ENCODE peak calls at places on chromosomes 2 and 18, in seven cellular contexts. One of them, this sample, is unnamed.
A peak's percentile ranks its signal among the peaks of the same experiment; 100 is the strongest.

GRCh38 chr2:223026357-223027110 is 25.5 kb upstream of the KCNE4 start:
- DNase-seq in H54: no peak
- DNase-seq in activated naive CD8-positive, alpha-beta T cell treated with anti-CD3 and anti-CD28 coated beads, Interleukin-2, amount 50 U/mL, for 24 hours: no peak
- DNase-seq in lung: no peak
- DNase-seq in Calu3: no peak
- DNase-seq in stimulated activated CD4-positive, alpha-beta T cell treated with anti-CD3 and anti-CD28 coated beads, Interleukin-2, amount 100 ng/mL, for 48 hours: no peak
- DNase-seq in NCI-H345: peak; percentile 71
- DNase-seq in this sample: no peak

GRCh38 chr2:70932631-70933230 is 3.0 kb upstream of the ATP6V1B1 start:
- DNase-seq in activated naive CD8-positive, alpha-beta T cell treated with anti-CD3 and anti-CD28 coated beads, Interleukin-2, amount 50 U/mL, for 24 hours: no peak
- DNase-seq in H54: no peak
- DNase-seq in lung: peak; percentile 25
- DNase-seq in Calu3: no peak
- DNase-seq in NCI-H345: no peak
- DNase-seq in stimulated activated CD4-positive, alpha-beta T cell treated with anti-CD3 and anti-CD28 coated beads, Interleukin-2, amount 100 ng/mL, for 48 hours: no peak
- DNase-seq in this sample: no peak

GRCh38 chr2:37295469-37296073 is 29.1 kb downstream of the PRKD3 start:
- DNase-seq in NCI-H345: no peak
- DNase-seq in stimulated activated CD4-positive, alpha-beta T cell treated with anti-CD3 and anti-CD28 coated beads, Interleukin-2, amount 100 ng/mL, for 48 hours: no peak
- DNase-seq in activated naive CD8-positive, alpha-beta T cell treated with anti-CD3 and anti-CD28 coated beads, Interleukin-2, amount 50 U/mL, for 24 hours: no peak
- DNase-seq in lung: no peak
- DNase-seq in H54: no peak
- DNase-seq in Calu3: no peak
- DNase-seq in this sample: no peak

GRCh38 chr2:237708491-237708890 is 81.1 kb downstream of the LRRFIP1 start:
- DNase-seq in lung: no peak
- DNase-seq in stimulated activated CD4-positive, alpha-beta T cell treated with anti-CD3 and anti-CD28 coated beads, Interleukin-2, amount 100 ng/mL, for 48 hours: no peak
- DNase-seq in H54: no peak
- DNase-seq in Calu3: no peak
- DNase-seq in activated naive CD8-positive, alpha-beta T cell treated with anti-CD3 and anti-CD28 coated beads, Interleukin-2, amount 50 U/mL, for 24 hours: no peak
- DNase-seq in NCI-H345: no peak
- DNase-seq in this sample: no peak

GRCh38 chr2:160293401-160293911 is 93.4 kb upstream of the ITGB6 start:
- DNase-seq in NCI-H345: no peak
- DNase-seq in H54: no peak
- DNase-seq in activated naive CD8-positive, alpha-beta T cell treated with anti-CD3 and anti-CD28 coated beads, Interleukin-2, amount 50 U/mL, for 24 hours: no peak
- DNase-seq in lung: no peak
- DNase-seq in Calu3: no peak
- DNase-seq in stimulated activated CD4-positive, alpha-beta T cell treated with anti-CD3 and anti-CD28 coated beads, Interleukin-2, amount 100 ng/mL, for 48 hours: no peak
- DNase-seq in this sample: no peak

GRCh38 chr18:48997985-48998831 is 47.4 kb upstream of the SMAD7 start:
- DNase-seq in activated naive CD8-positive, alpha-beta T cell treated with anti-CD3 and anti-CD28 coated beads, Interleukin-2, amount 50 U/mL, for 24 hours: no peak
- DNase-seq in Calu3: peak; percentile 92
- DNase-seq in NCI-H345: peak; percentile 34
- DNase-seq in H54: peak; percentile 75
- DNase-seq in lung: peak; percentile 73
- DNase-seq in stimulated activated CD4-positive, alpha-beta T cell treated with anti-CD3 and anti-CD28 coated beads, Interleukin-2, amount 100 ng/mL, for 48 hours: no peak
- DNase-seq in this sample: no peak

GRCh38 chr18:79503891-79504475 is 108.3 kb downstream of the NFATC1 start:
- DNase-seq in NCI-H345: no peak
- DNase-seq in activated naive CD8-positive, alpha-beta T cell treated with anti-CD3 and anti-CD28 coated beads, Interleukin-2, amount 50 U/mL, for 24 hours: no peak
- DNase-seq in Calu3: no peak
- DNase-seq in stimulated activated CD4-positive, alpha-beta T cell treated with anti-CD3 and anti-CD28 coated beads, Interleukin-2, amount 100 ng/mL, for 48 hours: no peak
- DNase-seq in lung: no peak
- DNase-seq in H54: no peak
- DNase-seq in this sample: no peak

GRCh38 chr2:46816846-46817726 is 98.5 kb downstream of the MCFD2 start:
- DNase-seq in activated naive CD8-positive, alpha-beta T cell treated with anti-CD3 and anti-CD28 coated beads, Interleukin-2, amount 50 U/mL, for 24 hours: no peak
- DNase-seq in stimulated activated CD4-positive, alpha-beta T cell treated with anti-CD3 and anti-CD28 coated beads, Interleukin-2, amount 100 ng/mL, for 48 hours: no peak
- DNase-seq in Calu3: no peak
- DNase-seq in NCI-H345: no peak
- DNase-seq in H54: no peak
- DNase-seq in lung: no peak
- DNase-seq in this sample: no peak

GRCh38 chr2:195151711-195152110 is 505.3 kb upstream of the SLC39A10 start:
- DNase-seq in H54: no peak
- DNase-seq in stimulated activated CD4-positive, alpha-beta T cell treated with anti-CD3 and anti-CD28 coated beads, Interleukin-2, amount 100 ng/mL, for 48 hours: no peak
- DNase-seq in NCI-H345: no peak
- DNase-seq in Calu3: no peak
- DNase-seq in lung: no peak
- DNase-seq in activated naive CD8-positive, alpha-beta T cell treated with anti-CD3 and anti-CD28 coated beads, Interleukin-2, amount 50 U/mL, for 24 hours: no peak
- DNase-seq in this sample: no peak

GRCh38 chr2:156087875-156088274 is 244.6 kb downstream of the NR4A2 start:
- DNase-seq in lung: no peak
- DNase-seq in NCI-H345: no peak
- DNase-seq in stimulated activated CD4-positive, alpha-beta T cell treated with anti-CD3 and anti-CD28 coated beads, Interleukin-2, amount 100 ng/mL, for 48 hours: no peak
- DNase-seq in H54: no peak
- DNase-seq in Calu3: no peak
- DNase-seq in activated naive CD8-positive, alpha-beta T cell treated with anti-CD3 and anti-CD28 coated beads, Interleukin-2, amount 50 U/mL, for 24 hours: no peak
- DNase-seq in this sample: no peak

GRCh38 chr2:2747797-2748301 is 416.8 kb upstream of the MYT1L start:
- DNase-seq in H54: no peak
- DNase-seq in activated naive CD8-positive, alpha-beta T cell treated with anti-CD3 and anti-CD28 coated beads, Interleukin-2, amount 50 U/mL, for 24 hours: no peak
- DNase-seq in lung: no peak
- DNase-seq in Calu3: no peak
- DNase-seq in NCI-H345: peak; percentile 76
- DNase-seq in stimulated activated CD4-positive, alpha-beta T cell treated with anti-CD3 and anti-CD28 coated beads, Interleukin-2, amount 100 ng/mL, for 48 hours: no peak
- DNase-seq in this sample: no peak